ENCODE peak calls at places on chromosomes 11 and 22, in seven cellular contexts. N is AG08395; G is BJ; K is AG10803; A is activated T-helper 1 cell treated with anti-CD3 and anti-CD28 coated beads, Interleukin-12 subunit alpha, Interleukin-12 subunit beta, Interleukin-2, Interleukin-4 antibody, amounts not matched to agents 30 ng/mL and 10 ng/mL and 1 ng/mL, durations not matched to agents 14 hours and 24 hours and 36 hours; S is foreskin fibroblast; O is Caki2. M is an unnamed sample.

GRCh38 chr11:78099671-78100070 is 20.0 kb upstream of the NDUFC2 start:
- DNase-seq in S (no peak), O (no peak), A (no peak), G (no peak), K (no peak), N (no peak), M (no peak)

GRCh38 chr22:35631597-35631996 is 14.5 kb upstream of the MB start:
- DNase-seq in G (no peak), O (peak; percentile 45), A (no peak), S (no peak), N (no peak), K (peak; percentile 31), M (no peak)

GRCh38 chr11:12600829-12601228 is 73.4 kb upstream of the TEAD1 start:
- DNase-seq in O (peak; percentile 46), A (no peak), G (no peak), N (no peak), S (no peak), K (no peak), M (no peak)

GRCh38 chr11:82003671-82004148 is 730.0 kb downstream of the FAM181B start:
- DNase-seq in N (peak; percentile 14), A (no peak), G (no peak), S (no peak), O (peak; percentile 22), K (peak; percentile 57), M (peak; percentile 1)

GRCh38 chr11:105022998-105023397 is at the start of gene CASP5:
- DNase-seq in K (peak; percentile 13), A (no peak), G (no peak), O (no peak), S (no peak), N (no peak), M (no peak)

GRCh38 chr11:88689548-88690240 is 352.2 kb upstream of the CTSC start:
- DNase-seq in K (no peak), N (no peak), O (no peak), A (no peak), S (no peak), G (no peak), M (peak; percentile 2)

GRCh38 chr11:22785251-22785650 is 44.4 kb downstream of the SVIP start:
- DNase-seq in N (no peak), G (no peak), A (no peak), O (no peak), K (no peak), S (no peak), M (no peak)

GRCh38 chr11:46523290-46523689 is 70.5 kb downstream of the AMBRA1 start:
- DNase-seq in A (no peak), K (no peak), O (no peak), G (no peak), S (no peak), N (no peak), M (no peak)

GRCh38 chr22:46054091-46054877 is 77.3 kb upstream of the WNT7B start:
- DNase-seq in A (no peak), O (peak; percentile 82), N (peak; percentile 91), K (peak; percentile 88), S (peak; percentile 76), G (no peak), M (peak; percentile 81)

GRCh38 chr22:20234760-20235452 is 33.2 kb downstream of the RTN4R start:
- DNase-seq in K (no peak), N (no peak), O (no peak), G (no peak), S (no peak), A (no peak), M (no peak)

GRCh38 chr11:57901756-57902155 is 121.9 kb upstream of the OR9Q1 start:
- DNase-seq in K (no peak), N (no peak), G (no peak), A (no peak), S (no peak), O (no peak), M (peak; percentile 94)

GRCh38 chr11:15378941-15379340 is 264.2 kb downstream of the INSC start:
- DNase-seq in A (no peak), N (no peak), G (no peak), O (no peak), S (no peak), K (no peak), M (no peak)

GRCh38 chr22:28917747-28918543 is 34.6 kb downstream of the ZNRF3 start:
- DNase-seq in A (no peak), N (peak; percentile 19), O (peak; percentile 67), G (no peak), K (peak; percentile 10), S (no peak), M (no peak)

GRCh38 chr11:130001491-130002351 is 914 bp downstream of the PRDM10 start:
- DNase-seq in O (peak; percentile 21), S (peak; percentile 11), N (peak; percentile 17), G (no peak), K (peak; percentile 29), A (peak; percentile 2), M (peak; percentile 24)

GRCh38 chr22:27433585-27434190 is 367.9 kb downstream of the MN1 start:
- DNase-seq in K (no peak), O (no peak), S (no peak), N (no peak), A (no peak), G (no peak), M (no peak)

GRCh38 chr11:45102810-45103621 is 43.4 kb upstream of the PRDM11 start:
- DNase-seq in S (peak; percentile 83), G (peak; percentile 49), K (peak; percentile 84), N (peak; percentile 83), A (peak; percentile 55), O (peak; percentile 61), M (peak; percentile 74)

GRCh38 chr11:2796091-2796490 is 89.5 kb downstream of the CDKN1C start:
- DNase-seq in O (no peak), G (no peak), N (no peak), S (no peak), K (no peak), A (no peak), M (no peak)

GRCh38 chr11:129320485-129320884 is 55.2 kb upstream of the BARX2 start:
- DNase-seq in K (no peak), S (no peak), O (no peak), N (no peak), A (no peak), G (no peak), M (no peak)

GRCh38 chr11:126489791-126490190 is 134.3 kb downstream of the ST3GAL4 start:
- DNase-seq in A (no peak), K (no peak), O (no peak), N (no peak), S (no peak), G (no peak), M (no peak)

GRCh38 chr11:17781221-17781620 is 46.6 kb downstream of the KCNC1 start:
- DNase-seq in O (no peak), S (no peak), G (no peak), K (no peak), A (no peak), N (no peak), M (no peak)

GRCh38 chr11:27281740-27282139 is 81.3 kb downstream of the CCDC34 start:
- DNase-seq in A (no peak), S (no peak), N (peak; percentile 26), O (no peak), G (no peak), K (no peak), M (no peak)

GRCh38 chr22:49701380-49702067 is 126.1 kb downstream of the BRD1 start:
- DNase-seq in G (no peak), K (no peak), S (no peak), O (no peak), A (no peak), N (no peak), M (no peak)

GRCh38 chr11:66126064-66126463 is 56.0 kb downstream of the PACS1 start:
- DNase-seq in O (no peak), N (no peak), K (no peak), G (no peak), A (no peak), S (no peak), M (peak; percentile 16)

GRCh38 chr11:45412033-45412432 is 125.9 kb upstream of the SYT13 start:
- DNase-seq in A (no peak), G (no peak), K (no peak), N (no peak), S (no peak), O (no peak), M (no peak)

GRCh38 chr11:73189315-73189714 is 28.8 kb upstream of the P2RY2 start:
- DNase-seq in O (no peak), S (no peak), G (no peak), K (no peak), A (no peak), N (no peak), M (no peak)

GRCh38 chr22:46067159-46068111 is 82.9 kb upstream of the PPARA start:
- DNase-seq in A (no peak), K (peak; percentile 40), N (no peak), G (no peak), O (peak; percentile 56), S (no peak), M (no peak)

M was measured in RWPE1.